ENCODE peak calls at places on chromosome 16, in seven cellular contexts. R is keratinocyte, X is A549, V is heart left ventricle, C is DND-41, S is astrocyte, Z is IMR-90. E is an unnamed sample.

GRCh38 chr16:87337247-87337646 is 20.1 kb upstream of the C16orf95 start:
- DNase-seq in S (no peak), Z (no peak), C (no peak), R (no peak), X (no peak), V (no peak), E (no peak)

GRCh38 chr16:89270666-89271345 is 53.3 kb downstream of the ZNF778 start:
- DNase-seq in R (no peak), V (peak), X (no peak), Z (no peak), C (no peak), S (no peak), E (no peak)

GRCh38 chr16:67100569-67101300 is 9.0 kb upstream of the PHAF1 start:
- DNase-seq in C (no peak), V (no peak), R (no peak), Z (peak), X (peak), S (peak), E (no peak)

GRCh38 chr16:84340305-84341040 is 27.9 kb upstream of the ATP2C2 start:
- DNase-seq in X (peak), Z (no peak), R (no peak), C (no peak), S (no peak), V (no peak), E (peak)

GRCh38 chr16:4700997-4701743 is 7.8 kb downstream of the NUDT16L1 start:
- DNase-seq in V (peak), S (no peak), X (no peak), R (no peak), C (no peak), Z (no peak), E (no peak)

GRCh38 chr16:15954814-15955151 is 5.4 kb downstream of the ABCC1 start:
- DNase-seq in C (no peak), Z (peak), V (no peak), R (no peak), X (no peak), S (no peak), E (no peak)

GRCh38 chr16:10870137-10870776 is 6.7 kb upstream of the CIITA start:
- DNase-seq in R (no peak), Z (no peak), S (no peak), V (no peak), X (no peak), C (no peak), E (no peak)

GRCh38 chr16:57422026-57422944 is 17.7 kb downstream of the CCL17 start:
- DNase-seq in Z (peak), R (no peak), V (peak), C (no peak), X (peak), S (peak), E (peak)

GRCh38 chr16:89117239-89117974 is 23.8 kb downstream of the ACSF3 start:
- DNase-seq in V (no peak), C (no peak), S (no peak), Z (no peak), R (no peak), X (no peak), E (no peak)

GRCh38 chr16:19330801-19331484 is 45.4 kb downstream of the CLEC19A start:
- DNase-seq in S (peak), R (no peak), X (peak), V (no peak), Z (peak), C (no peak), E (peak)

GRCh38 chr16:16045311-16045710 is 95.9 kb downstream of the ABCC1 start:
- DNase-seq in X (no peak), R (no peak), S (no peak), V (no peak), Z (no peak), C (no peak), E (peak)

GRCh38 chr16:84816023-84816422 is 3.8 kb upstream of the CRISPLD2 start:
- DNase-seq in X (no peak), C (no peak), Z (no peak), S (no peak), R (no peak), V (no peak), E (no peak)

GRCh38 chr16:86479419-86479818 is 30.9 kb upstream of the FOXF1 start:
- DNase-seq in R (no peak), S (peak), Z (peak), X (no peak), V (no peak), C (no peak), E (no peak)

GRCh38 chr16:55120408-55120807 is 189.7 kb downstream of the IRX5 start:
- DNase-seq in Z (no peak), R (no peak), X (peak), C (peak), S (no peak), V (no peak), E (no peak)

GRCh38 chr16:87678618-87679017 is 76.3 kb downstream of the JPH3 start:
- DNase-seq in S (no peak), C (no peak), Z (no peak), R (no peak), X (peak), V (no peak), E (no peak)

GRCh38 chr16:81838794-81839193 is 59.7 kb downstream of the PLCG2 start:
- DNase-seq in V (no peak), Z (peak), R (no peak), S (peak), C (no peak), X (no peak), E (peak)

GRCh38 chr16:62190426-62190825 is 154.2 kb upstream of the CDH8 start:
- DNase-seq in Z (no peak), C (no peak), V (no peak), S (peak), R (no peak), X (peak), E (peak)

GRCh38 chr16:79673635-79674034 is 73.1 kb upstream of the MAF start:
- DNase-seq in R (no peak), X (no peak), C (no peak), Z (no peak), V (no peak), S (no peak), E (no peak)

GRCh38 chr16:10879681-10880589 is 2.9 kb downstream of the CIITA start:
- DNase-seq in S (no peak), X (no peak), V (no peak), C (no peak), R (no peak), Z (no peak), E (no peak)

GRCh38 chr16:84930298-84931106 is 80.8 kb downstream of the ZDHHC7 start:
- DNase-seq in V (no peak), S (no peak), R (no peak), C (no peak), Z (no peak), X (no peak), E (no peak)

DNA sequence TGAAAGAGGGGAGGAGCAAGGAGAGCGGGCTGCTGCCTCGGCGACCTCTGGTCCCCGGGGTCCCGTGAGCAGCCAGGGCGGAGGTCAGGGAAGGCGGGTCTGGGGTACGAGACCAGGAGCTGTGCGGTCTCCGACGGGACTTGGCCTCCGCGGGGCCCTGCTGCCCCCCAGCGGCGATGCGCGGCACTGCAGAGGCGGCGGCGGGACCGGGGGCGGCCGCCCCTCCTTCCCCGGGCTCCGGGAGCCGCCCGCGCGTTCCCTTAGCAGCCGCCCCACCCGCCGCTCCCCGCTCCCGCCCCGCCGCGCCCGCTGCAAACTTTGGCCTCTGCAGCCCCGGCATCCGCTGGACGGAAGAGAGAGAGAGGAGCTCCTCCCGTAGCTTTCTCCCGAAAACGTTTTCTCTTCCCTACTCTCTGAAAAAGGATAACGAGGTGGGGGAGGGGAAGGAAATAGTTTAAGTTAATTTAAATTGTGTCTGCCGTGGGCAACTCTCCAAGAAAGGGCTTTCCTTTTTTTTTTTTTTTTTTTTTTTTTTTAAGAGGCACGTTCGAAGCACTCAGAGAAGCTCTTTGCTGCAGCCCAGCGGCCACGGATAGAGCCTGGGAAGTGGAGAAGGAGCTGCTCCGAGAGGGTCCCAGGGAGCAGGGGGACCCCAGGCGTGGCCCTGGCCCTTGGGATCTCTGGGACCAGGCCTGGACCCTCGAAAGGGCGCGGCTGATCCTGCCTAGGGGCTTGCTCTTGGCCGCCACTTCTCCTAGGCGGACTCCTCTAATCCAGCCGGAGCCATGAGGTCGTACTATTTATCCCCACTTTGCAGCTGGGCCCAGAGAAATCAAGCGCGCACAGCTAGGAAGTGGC is 43.2 kb downstream of the C16orf82 start:
- DNase-seq in X (peak), S (peak), Z (peak), R (no peak), V (peak), C (peak), E (peak)
- TF ChIP-seq CTCF in X (peak), S (peak), Z (peak), R (peak), V (peak), C (peak), E (peak)

DNA sequence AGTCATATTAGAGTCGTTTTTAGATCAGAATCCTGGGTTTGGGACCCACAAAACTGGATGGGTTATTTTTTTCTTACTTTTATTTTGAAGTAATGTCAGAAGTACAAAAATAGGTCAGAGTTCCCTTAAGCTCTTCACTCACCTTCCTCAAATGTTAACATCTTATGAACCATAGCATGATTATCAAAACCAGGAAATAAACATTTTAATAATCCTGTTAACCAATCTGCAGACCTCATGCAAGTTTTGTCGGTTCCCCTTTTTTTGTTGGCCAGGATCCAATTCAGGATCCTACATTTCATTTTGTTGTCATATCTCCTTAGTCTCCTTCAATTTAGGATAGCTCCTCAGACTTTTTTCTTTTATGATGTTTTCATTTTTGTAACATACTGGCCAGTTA is 162.0 kb downstream of the CHD9 start:
- DNase-seq in Z (no peak), X (no peak), C (no peak), R (no peak), S (no peak), V (no peak), E (no peak)
- H3K27ac ChIP-seq in Z (no peak), X (no peak), C (no peak), R (no peak), S (no peak), V (no peak), E (no peak)

DNA sequence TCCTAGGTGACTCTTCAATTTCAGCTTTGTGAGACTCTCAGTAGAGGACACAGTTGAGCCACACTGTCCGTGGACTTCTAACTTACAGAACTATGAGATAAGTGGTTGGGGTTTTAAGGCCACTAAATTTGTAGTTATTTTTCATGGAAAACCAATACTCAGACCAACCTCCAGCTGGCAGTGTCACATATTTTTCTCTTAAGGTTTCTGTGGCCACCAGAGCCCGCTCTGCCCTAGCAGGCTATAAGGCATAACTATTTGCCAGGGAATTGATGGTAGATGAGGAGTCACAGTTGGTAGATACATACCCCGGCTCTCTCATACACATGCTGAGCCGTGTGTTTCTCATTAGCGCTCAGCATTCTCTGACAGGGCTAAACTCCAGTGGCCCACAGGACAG is 336.8 kb upstream of the MON1B start:
- DNase-seq in X (peak), V (no peak), R (no peak), Z (no peak), S (no peak), C (no peak), E (no peak)
- TF ChIP-seq CTCF in X (peak), V (no peak), R (no peak), Z (peak), S (no peak), C (no peak), E (no peak)

GRCh38 chr16:69324013-69324531 is 6.3 kb downstream of the PDF start:
- DNase-seq in V (peak), X (no peak), C (no peak), R (no peak), Z (no peak), S (no peak), E (no peak)

GRCh38 chr16:69327585-69328310 is 2.6 kb downstream of the PDF start:
- DNase-seq in C (no peak), R (no peak), V (no peak), Z (no peak), X (no peak), S (no peak), E (no peak)

GRCh38 chr16:69325784-69326171 is 4.6 kb downstream of the PDF start:
- DNase-seq in R (no peak), S (no peak), V (no peak), C (no peak), X (no peak), Z (no peak), E (no peak)

GRCh38 chr16:69324585-69325253 is 5.7 kb downstream of the PDF start:
- DNase-seq in Z (no peak), S (no peak), V (no peak), R (no peak), X (no peak), C (no peak), E (no peak)

DNA sequence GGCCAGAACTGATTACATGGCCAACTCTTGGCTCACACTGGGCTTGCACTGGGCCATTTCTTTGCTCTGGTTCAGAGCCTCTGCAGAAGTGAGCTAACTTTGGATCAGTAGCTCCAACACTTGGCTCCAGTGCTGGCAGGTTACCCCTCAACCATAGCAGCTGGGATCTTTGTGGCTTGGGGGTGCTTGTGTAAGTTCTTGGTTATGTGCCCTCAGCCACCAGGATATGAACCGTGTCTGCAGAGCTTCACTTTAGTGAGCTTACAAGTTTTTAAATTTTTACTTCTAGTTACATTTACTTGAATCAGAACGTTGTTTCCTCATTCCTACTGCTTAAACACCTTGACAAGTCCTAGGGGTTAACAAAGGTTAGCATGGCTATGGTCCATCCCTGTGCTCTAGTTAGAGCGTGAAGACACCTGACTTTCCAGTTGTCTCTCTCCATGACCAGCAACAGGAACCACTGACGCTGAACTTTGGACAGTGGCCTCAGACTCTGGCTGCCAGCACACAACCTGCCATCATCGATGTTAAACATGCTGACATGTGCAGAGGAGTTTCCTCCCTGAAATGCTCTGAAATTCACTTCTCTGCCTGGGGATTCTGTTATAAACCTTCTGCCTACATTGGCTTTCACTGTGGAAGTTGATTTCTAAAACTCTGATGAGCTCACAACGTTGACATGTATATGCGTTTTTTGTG is 4.1 kb downstream of the PDF start:
- DNase-seq in X (no peak), V (no peak), R (no peak), C (no peak), Z (no peak), S (no peak), E (no peak)
- H3K27ac ChIP-seq in X (no peak), V (no peak), R (no peak), C (peak), Z (no peak), S (no peak), E (peak)

GRCh38 chr16:72244853-72245252 is 72.9 kb upstream of the PMFBP1 start:
- DNase-seq in R (no peak), V (no peak), X (no peak), Z (no peak), S (no peak), C (no peak), E (no peak)

GRCh38 chr16:72240949-72241348 is 69.0 kb upstream of the PMFBP1 start:
- DNase-seq in Z (no peak), C (no peak), S (no peak), V (no peak), X (no peak), R (no peak), E (no peak)

GRCh38 chr16:72242757-72243156 is 70.8 kb upstream of the PMFBP1 start:
- DNase-seq in X (no peak), C (no peak), Z (no peak), V (no peak), S (no peak), R (no peak), E (no peak)

GRCh38 chr16:72246423-72246822 is 74.5 kb upstream of the PMFBP1 start:
- DNase-seq in S (no peak), X (no peak), C (peak), Z (no peak), R (no peak), V (no peak), E (no peak)

GRCh38 chr16:72241930-72242329 is 70.0 kb upstream of the PMFBP1 start:
- DNase-seq in S (peak), R (peak), X (peak), V (no peak), Z (peak), C (no peak), E (peak)
- TF ChIP-seq CTCF in S (peak), R (peak), X (peak), V (peak), Z (peak), C (peak), E (peak)

GRCh38 chr16:28167730-28168129 is 44.0 kb downstream of the XPO6 start:
- DNase-seq in X (no peak), C (no peak), V (no peak), Z (no peak), S (no peak), R (no peak), E (no peak)
- H3K27ac ChIP-seq in X (no peak), C (no peak), V (no peak), Z (no peak), S (no peak), R (no peak), E (no peak)

GRCh38 chr16:78118469-78119025 is 19.1 kb downstream of the WWOX start:
- DNase-seq in V (no peak), S (no peak), C (no peak), R (no peak), Z (no peak), X (no peak), E (no peak)

GRCh38 chr16:78126662-78127061 is 27.2 kb downstream of the WWOX start:
- DNase-seq in R (no peak), S (no peak), V (no peak), C (no peak), Z (no peak), X (no peak), E (no peak)

GRCh38 chr16:78127130-78127529 is 27.7 kb downstream of the WWOX start:
- DNase-seq in S (peak), R (no peak), C (no peak), Z (peak), X (no peak), V (no peak), E (no peak)

GRCh38 chr16:78125112-78125844 is 25.8 kb downstream of the WWOX start:
- DNase-seq in S (no peak), Z (no peak), C (no peak), V (no peak), R (no peak), X (no peak), E (no peak)

DNA sequence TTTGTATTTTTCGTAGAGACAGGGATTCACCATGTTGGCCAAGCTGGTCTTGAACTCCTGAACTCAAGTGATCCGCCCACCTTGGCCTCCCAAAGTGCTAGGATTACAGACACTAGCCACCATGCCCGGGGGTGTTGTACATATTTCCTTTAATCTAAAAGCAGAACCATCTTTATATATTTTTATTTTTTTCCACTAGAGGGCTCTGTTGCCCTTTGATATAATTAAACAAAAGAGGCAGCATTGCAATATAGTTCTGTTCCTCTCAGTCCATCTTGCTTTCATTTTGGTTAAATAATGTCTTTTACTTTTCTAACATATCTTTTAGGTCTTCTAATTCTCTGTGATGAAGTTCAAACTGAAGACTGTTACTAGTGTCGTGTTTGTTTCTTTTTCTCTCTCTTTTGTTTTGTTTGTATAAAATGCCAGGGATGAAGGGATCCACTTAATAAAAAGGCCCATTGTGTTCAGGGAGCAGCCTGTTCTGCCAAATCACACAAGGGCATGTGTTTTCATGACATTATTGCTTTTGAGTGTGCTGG is 23.4 kb downstream of the WWOX start:
- DNase-seq in V (no peak), Z (peak), X (peak), S (peak), C (peak), R (no peak), E (peak)
- TF ChIP-seq CTCF in V (peak), Z (peak), X (peak), S (peak), C (peak), R (no peak), E (peak)

DNA sequence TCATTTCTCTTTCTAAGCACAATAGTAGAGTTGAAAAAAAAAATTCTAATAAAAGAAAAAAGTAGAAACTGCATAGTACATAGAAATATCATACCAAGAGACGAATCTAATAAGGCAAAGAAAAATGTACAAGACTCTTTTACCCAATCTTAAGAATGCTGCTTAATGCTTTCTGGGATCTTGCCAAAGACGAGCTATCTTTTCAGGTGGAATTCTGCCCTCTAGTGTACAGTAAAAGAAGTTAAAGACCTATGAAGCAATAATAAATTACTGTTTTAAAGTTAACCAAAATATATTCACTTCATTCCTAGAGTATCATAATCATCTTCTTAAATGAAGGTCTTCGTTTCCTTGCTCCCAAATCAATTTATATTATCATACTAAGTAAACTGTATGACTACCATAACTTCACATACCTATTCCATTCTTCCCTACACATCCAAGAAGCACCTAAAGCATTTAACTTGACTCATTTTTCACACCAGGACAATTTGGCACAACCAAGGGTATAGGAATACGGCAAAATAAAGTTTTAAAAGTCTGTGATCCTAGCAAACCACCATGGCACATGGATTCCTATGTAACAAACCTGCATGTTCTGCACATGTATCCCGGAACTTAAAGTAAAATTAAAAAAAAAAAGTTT is 47.7 kb downstream of the CFDP1 start:
- DNase-seq in R (peak), C (no peak), V (no peak), X (peak), S (peak), Z (peak), E (peak)
- H3K27ac ChIP-seq in R (peak), C (no peak), V (no peak), X (peak), S (no peak), Z (no peak), E (no peak)